ENCODE peak calls at places on chromosomes 2 and 18, in five cellular contexts. One of them, this sample, is unnamed.

GRCh38 chr2:112621792-112622527 is 23.8 kb upstream of the SLC20A1 start:
- DNase-seq in ureter: no peak
- DNase-seq in EH: peak
- DNase-seq in psoas muscle: no peak
- DNase-seq in astrocyte: peak
- DNase-seq in this sample: peak

GRCh38 chr2:236343400-236344161 is 79.4 kb upstream of the ASB18 start:
- DNase-seq in EH: peak
- DNase-seq in psoas muscle: no peak
- DNase-seq in ureter: peak
- DNase-seq in astrocyte: peak
- DNase-seq in this sample: peak

GRCh38 chr2:28338754-28339325 is 53.8 kb upstream of the FOSL2 start:
- DNase-seq in psoas muscle: peak
- DNase-seq in astrocyte: no peak
- DNase-seq in EH: peak
- DNase-seq in ureter: peak
- DNase-seq in this sample: peak

GRCh38 chr2:200454839-200455801 is 54.7 kb downstream of the KCTD18 start:
- DNase-seq in astrocyte: peak
- DNase-seq in ureter: no peak
- DNase-seq in EH: peak
- DNase-seq in psoas muscle: no peak
- DNase-seq in this sample: no peak

GRCh38 chr2:238493880-238494572 is 67.3 kb downstream of the ASB1 start:
- DNase-seq in EH: no peak
- DNase-seq in ureter: no peak
- DNase-seq in astrocyte: no peak
- DNase-seq in psoas muscle: peak
- DNase-seq in this sample: no peak

GRCh38 chr2:216235896-216236295 is 126.7 kb downstream of the XRCC5 start:
- DNase-seq in EH: no peak
- DNase-seq in psoas muscle: no peak
- DNase-seq in astrocyte: no peak
- DNase-seq in ureter: no peak
- DNase-seq in this sample: no peak

GRCh38 chr2:109238580-109238979 is 109.6 kb downstream of the SH3RF3 start:
- DNase-seq in psoas muscle: peak
- DNase-seq in astrocyte: peak
- DNase-seq in ureter: peak
- DNase-seq in EH: peak
- DNase-seq in this sample: peak

GRCh38 chr18:59605633-59606192 is 91.5 kb downstream of the CCBE1 start:
- DNase-seq in EH: no peak
- DNase-seq in ureter: no peak
- DNase-seq in psoas muscle: no peak
- DNase-seq in astrocyte: peak
- DNase-seq in this sample: peak

GRCh38 chr2:40384714-40385113 is 67.2 kb downstream of the SLC8A1 start:
- DNase-seq in psoas muscle: no peak
- DNase-seq in EH: peak
- DNase-seq in astrocyte: peak
- DNase-seq in ureter: no peak
- DNase-seq in this sample: peak

GRCh38 chr2:105610444-105611327 is 134.0 kb upstream of the NCK2 start:
- DNase-seq in EH: no peak
- DNase-seq in ureter: no peak
- DNase-seq in psoas muscle: no peak
- DNase-seq in astrocyte: no peak
- DNase-seq in this sample: no peak